ENCODE peak calls at places on chromosome 1, in nine cellular contexts. One of them, this sample, is unnamed.

GRCh38 chr1:206757524-206758266 is 12.9 kb upstream of the IL19 start:
- DNase-seq in cardiac septum: no peak
- DNase-seq in NB4: peak
- DNase-seq in central memory CD4-positive, alpha-beta T cell: peak
- DNase-seq in PC-3: peak
- DNase-seq in sciatic nerve: no peak
- DNase-seq in NCI-H69: no peak
- DNase-seq in lower leg skin: no peak
- DNase-seq in HuH-7.5: no peak
- DNase-seq in this sample: no peak

GRCh38 chr1:199041173-199041914 is 402.5 kb downstream of the PTPRC start:
- DNase-seq in cardiac septum: no peak
- DNase-seq in NB4: peak
- DNase-seq in central memory CD4-positive, alpha-beta T cell: peak
- DNase-seq in PC-3: no peak
- DNase-seq in sciatic nerve: no peak
- DNase-seq in NCI-H69: no peak
- DNase-seq in lower leg skin: no peak
- DNase-seq in HuH-7.5: no peak
- DNase-seq in this sample: no peak

GRCh38 chr1:212467843-212468482 is 35.2 kb downstream of the NENF start:
- DNase-seq in cardiac septum: no peak
- DNase-seq in NB4: no peak
- DNase-seq in central memory CD4-positive, alpha-beta T cell: no peak
- DNase-seq in PC-3: peak
- DNase-seq in sciatic nerve: no peak
- DNase-seq in NCI-H69: no peak
- DNase-seq in lower leg skin: no peak
- DNase-seq in HuH-7.5: no peak
- DNase-seq in this sample: no peak

GRCh38 chr1:88311907-88312306 is 372.2 kb upstream of the PKN2 start:
- DNase-seq in cardiac septum: no peak
- DNase-seq in NB4: no peak
- DNase-seq in central memory CD4-positive, alpha-beta T cell: no peak
- DNase-seq in PC-3: peak
- DNase-seq in sciatic nerve: no peak
- DNase-seq in NCI-H69: no peak
- DNase-seq in lower leg skin: no peak
- DNase-seq in HuH-7.5: no peak
- DNase-seq in this sample: no peak

GRCh38 chr1:234065794-234066447 is 161.4 kb downstream of the SLC35F3 start:
- DNase-seq in cardiac septum: no peak
- DNase-seq in NB4: peak
- DNase-seq in central memory CD4-positive, alpha-beta T cell: peak
- DNase-seq in PC-3: peak
- DNase-seq in sciatic nerve: peak
- DNase-seq in NCI-H69: peak
- DNase-seq in lower leg skin: peak
- DNase-seq in HuH-7.5: peak
- DNase-seq in this sample: peak

GRCh38 chr1:7046314-7046713 is 261.1 kb downstream of the CAMTA1 start:
- DNase-seq in cardiac septum: peak
- DNase-seq in NB4: peak
- DNase-seq in central memory CD4-positive, alpha-beta T cell: no peak
- DNase-seq in PC-3: peak
- DNase-seq in sciatic nerve: no peak
- DNase-seq in NCI-H69: peak
- DNase-seq in lower leg skin: no peak
- DNase-seq in HuH-7.5: no peak
- DNase-seq in this sample: peak

GRCh38 chr1:206098242-206098919 is 18.8 kb downstream of the AVPR1B start:
- DNase-seq in cardiac septum: no peak
- DNase-seq in NB4: peak
- DNase-seq in central memory CD4-positive, alpha-beta T cell: no peak
- DNase-seq in PC-3: no peak
- DNase-seq in sciatic nerve: no peak
- DNase-seq in NCI-H69: no peak
- DNase-seq in lower leg skin: no peak
- DNase-seq in HuH-7.5: no peak
- DNase-seq in this sample: no peak

GRCh38 chr1:234681065-234681464 is 71.1 kb upstream of the IRF2BP2 start:
- DNase-seq in cardiac septum: no peak
- DNase-seq in NB4: no peak
- DNase-seq in central memory CD4-positive, alpha-beta T cell: no peak
- DNase-seq in PC-3: no peak
- DNase-seq in sciatic nerve: no peak
- DNase-seq in NCI-H69: no peak
- DNase-seq in lower leg skin: no peak
- DNase-seq in HuH-7.5: no peak
- DNase-seq in this sample: no peak

GRCh38 chr1:201819346-201819745 is 9.6 kb upstream of the IPO9 start:
- DNase-seq in cardiac septum: no peak
- DNase-seq in NB4: no peak
- DNase-seq in central memory CD4-positive, alpha-beta T cell: no peak
- DNase-seq in PC-3: no peak
- DNase-seq in sciatic nerve: no peak
- DNase-seq in NCI-H69: no peak
- DNase-seq in lower leg skin: no peak
- DNase-seq in HuH-7.5: no peak
- DNase-seq in this sample: no peak

GRCh38 chr1:55047611-55048010 is 8.3 kb downstream of the PCSK9 start:
- DNase-seq in cardiac septum: peak
- DNase-seq in NB4: no peak
- DNase-seq in central memory CD4-positive, alpha-beta T cell: no peak
- DNase-seq in PC-3: no peak
- DNase-seq in sciatic nerve: no peak
- DNase-seq in NCI-H69: no peak
- DNase-seq in lower leg skin: no peak
- DNase-seq in HuH-7.5: no peak
- DNase-seq in this sample: no peak

This sample was measured in AG20443.